ENCODE peak calls at places on chromosome X, in ten cellular contexts. One of them, this sample, is unnamed.

GRCh38 chrX:66402165-66402564 is 236.7 kb downstream of the EDA2R start:
- DNase-seq in transverse colon: no peak
- DNase-seq in IMR-90: no peak
- DNase-seq in thyroid gland: no peak
- DNase-seq in Peyer's patch: no peak
- DNase-seq in GM12878: no peak
- DNase-seq in tibial nerve: no peak
- DNase-seq in A549: no peak
- DNase-seq in uterus: no peak
- DNase-seq in NB4: no peak
- DNase-seq in this sample: no peak

GRCh38 chrX:121150217-121150616 is 102.8 kb downstream of the GLUD2 start:
- DNase-seq in transverse colon: no peak
- DNase-seq in IMR-90: no peak
- DNase-seq in thyroid gland: no peak
- DNase-seq in Peyer's patch: no peak
- DNase-seq in GM12878: no peak
- DNase-seq in tibial nerve: no peak
- DNase-seq in A549: no peak
- DNase-seq in uterus: no peak
- DNase-seq in NB4: no peak
- DNase-seq in this sample: no peak

GRCh38 chrX:38799995-38800394 is 1.3 kb upstream of the MID1IP1 start:
- DNase-seq in transverse colon: no peak
- DNase-seq in IMR-90: no peak
- DNase-seq in thyroid gland: no peak
- DNase-seq in Peyer's patch: no peak
- DNase-seq in GM12878: no peak
- DNase-seq in tibial nerve: no peak
- DNase-seq in A549: peak
- DNase-seq in uterus: no peak
- DNase-seq in NB4: peak
- DNase-seq in this sample: no peak

GRCh38 chrX:65668362-65669310 is 1.2 kb downstream of the MSN start:
- DNase-seq in transverse colon: peak
- DNase-seq in IMR-90: peak
- DNase-seq in thyroid gland: peak
- DNase-seq in Peyer's patch: peak
- DNase-seq in GM12878: peak
- DNase-seq in tibial nerve: peak
- DNase-seq in A549: peak
- DNase-seq in uterus: peak
- DNase-seq in NB4: peak
- DNase-seq in this sample: peak

GRCh38 chrX:23637187-23637586 is 30.1 kb upstream of the PRDX4 start:
- DNase-seq in transverse colon: no peak
- DNase-seq in IMR-90: no peak
- DNase-seq in thyroid gland: no peak
- DNase-seq in Peyer's patch: no peak
- DNase-seq in GM12878: no peak
- DNase-seq in tibial nerve: no peak
- DNase-seq in A549: peak
- DNase-seq in uterus: no peak
- DNase-seq in NB4: no peak
- DNase-seq in this sample: no peak

GRCh38 chrX:97527725-97528124 is 644.0 kb downstream of the RPA4 start:
- DNase-seq in transverse colon: no peak
- DNase-seq in IMR-90: no peak
- DNase-seq in thyroid gland: no peak
- DNase-seq in Peyer's patch: no peak
- DNase-seq in GM12878: no peak
- DNase-seq in tibial nerve: no peak
- DNase-seq in A549: no peak
- DNase-seq in uterus: no peak
- DNase-seq in NB4: peak
- DNase-seq in this sample: no peak

GRCh38 chrX:155048997-155049619 is 21.8 kb downstream of the CMC4 start:
- DNase-seq in transverse colon: peak
- DNase-seq in IMR-90: peak
- DNase-seq in thyroid gland: peak
- DNase-seq in Peyer's patch: no peak
- DNase-seq in GM12878: no peak
- DNase-seq in tibial nerve: no peak
- DNase-seq in A549: peak
- DNase-seq in uterus: peak
- DNase-seq in NB4: peak
- DNase-seq in this sample: no peak

GRCh38 chrX:24647257-24648058 is at the start of gene PCYT1B:
- DNase-seq in transverse colon: peak
- DNase-seq in IMR-90: peak
- DNase-seq in thyroid gland: peak
- DNase-seq in Peyer's patch: peak
- DNase-seq in GM12878: no peak
- DNase-seq in tibial nerve: peak
- DNase-seq in A549: no peak
- DNase-seq in uterus: peak
- DNase-seq in NB4: peak
- DNase-seq in this sample: peak

GRCh38 chrX:1813809-1814208 is 198.9 kb downstream of the ASMT start:
- DNase-seq in transverse colon: no peak
- DNase-seq in IMR-90: no peak
- DNase-seq in thyroid gland: no peak
- DNase-seq in Peyer's patch: no peak
- DNase-seq in GM12878: no peak
- DNase-seq in tibial nerve: no peak
- DNase-seq in A549: no peak
- DNase-seq in uterus: peak
- DNase-seq in NB4: no peak
- DNase-seq in this sample: no peak

GRCh38 chrX:40061871-40062524 is 35.8 kb downstream of the BCOR start:
- DNase-seq in transverse colon: no peak
- DNase-seq in IMR-90: no peak
- DNase-seq in thyroid gland: no peak
- DNase-seq in Peyer's patch: no peak
- DNase-seq in GM12878: no peak
- DNase-seq in tibial nerve: no peak
- DNase-seq in A549: no peak
- DNase-seq in uterus: no peak
- DNase-seq in NB4: no peak
- DNase-seq in this sample: peak

DNA sequence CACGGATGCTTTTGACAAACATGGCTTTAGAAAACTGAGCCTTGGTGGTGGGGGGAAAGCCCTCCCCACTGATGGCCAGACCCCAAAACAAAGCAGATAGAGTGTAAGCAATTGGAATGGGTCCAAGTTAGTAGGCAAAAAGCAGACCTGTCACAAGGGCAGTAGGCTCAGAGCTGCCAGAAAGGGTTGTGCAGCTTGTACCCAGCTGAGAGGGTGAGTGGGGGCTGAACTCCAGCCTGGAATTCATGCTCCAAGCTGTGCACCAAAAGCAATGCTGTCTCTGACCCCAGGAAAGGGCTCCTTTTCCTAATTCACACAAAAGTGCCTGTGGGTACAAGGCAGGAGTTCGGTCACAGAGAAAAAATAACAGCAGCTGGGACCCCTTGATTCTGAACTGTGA is 101.0 kb upstream of the TEX13D start:
- DNase-seq in transverse colon: no peak
- DNase-seq in IMR-90: no peak
- DNase-seq in thyroid gland: no peak
- DNase-seq in Peyer's patch: no peak
- DNase-seq in GM12878: no peak
- DNase-seq in tibial nerve: no peak
- DNase-seq in A549: no peak
- DNase-seq in uterus: no peak
- DNase-seq in NB4: no peak
- DNase-seq in this sample: no peak
- TF ChIP-seq CTCF in transverse colon: no peak
- TF ChIP-seq CTCF in IMR-90: no peak
- TF ChIP-seq CTCF in thyroid gland: no peak
- TF ChIP-seq CTCF in Peyer's patch: no peak
- TF ChIP-seq CTCF in GM12878: no peak
- TF ChIP-seq CTCF in tibial nerve: no peak
- TF ChIP-seq CTCF in A549: no peak
- TF ChIP-seq CTCF in uterus: no peak
- TF ChIP-seq CTCF in NB4: no peak
- TF ChIP-seq CTCF in this sample: no peak

GRCh38 chrX:153727108-153727931 is 2.7 kb downstream of the ABCD1 start:
- DNase-seq in transverse colon: peak
- DNase-seq in IMR-90: no peak
- DNase-seq in thyroid gland: peak
- DNase-seq in Peyer's patch: peak
- DNase-seq in GM12878: no peak
- DNase-seq in tibial nerve: peak
- DNase-seq in A549: no peak
- DNase-seq in uterus: no peak
- DNase-seq in NB4: peak
- DNase-seq in this sample: no peak

GRCh38 chrX:153725832-153726285 is 1.2 kb downstream of the ABCD1 start:
- DNase-seq in transverse colon: no peak
- DNase-seq in IMR-90: no peak
- DNase-seq in thyroid gland: no peak
- DNase-seq in Peyer's patch: peak
- DNase-seq in GM12878: no peak
- DNase-seq in tibial nerve: peak
- DNase-seq in A549: no peak
- DNase-seq in uterus: no peak
- DNase-seq in NB4: peak
- DNase-seq in this sample: no peak

GRCh38 chrX:153725039-153725831 is 579 bp downstream of the ABCD1 start:
- DNase-seq in transverse colon: no peak
- DNase-seq in IMR-90: no peak
- DNase-seq in thyroid gland: no peak
- DNase-seq in Peyer's patch: no peak
- DNase-seq in GM12878: no peak
- DNase-seq in tibial nerve: no peak
- DNase-seq in A549: no peak
- DNase-seq in uterus: no peak
- DNase-seq in NB4: no peak
- DNase-seq in this sample: no peak

GRCh38 chrX:153728095-153728494 is 3.4 kb downstream of the ABCD1 start:
- DNase-seq in transverse colon: no peak
- DNase-seq in IMR-90: no peak
- DNase-seq in thyroid gland: no peak
- DNase-seq in Peyer's patch: no peak
- DNase-seq in GM12878: no peak
- DNase-seq in tibial nerve: no peak
- DNase-seq in A549: no peak
- DNase-seq in uterus: no peak
- DNase-seq in NB4: no peak
- DNase-seq in this sample: no peak

GRCh38 chrX:153726286-153727107 is 1.8 kb downstream of the ABCD1 start:
- DNase-seq in transverse colon: peak
- DNase-seq in IMR-90: peak
- DNase-seq in thyroid gland: peak
- DNase-seq in Peyer's patch: peak
- DNase-seq in GM12878: peak
- DNase-seq in tibial nerve: peak
- DNase-seq in A549: no peak
- DNase-seq in uterus: peak
- DNase-seq in NB4: peak
- DNase-seq in this sample: peak
- TF ChIP-seq POLR2A in transverse colon: no peak
- TF ChIP-seq POLR2A in IMR-90: no peak
- TF ChIP-seq POLR2A in thyroid gland: no peak
- TF ChIP-seq POLR2A in Peyer's patch: no peak
- TF ChIP-seq POLR2A in GM12878: no peak
- TF ChIP-seq POLR2A in tibial nerve: no peak
- TF ChIP-seq POLR2A in A549: no peak
- TF ChIP-seq POLR2A in uterus: no peak
- TF ChIP-seq POLR2A in NB4: no peak
- TF ChIP-seq POLR2A in this sample: no peak

DNA sequence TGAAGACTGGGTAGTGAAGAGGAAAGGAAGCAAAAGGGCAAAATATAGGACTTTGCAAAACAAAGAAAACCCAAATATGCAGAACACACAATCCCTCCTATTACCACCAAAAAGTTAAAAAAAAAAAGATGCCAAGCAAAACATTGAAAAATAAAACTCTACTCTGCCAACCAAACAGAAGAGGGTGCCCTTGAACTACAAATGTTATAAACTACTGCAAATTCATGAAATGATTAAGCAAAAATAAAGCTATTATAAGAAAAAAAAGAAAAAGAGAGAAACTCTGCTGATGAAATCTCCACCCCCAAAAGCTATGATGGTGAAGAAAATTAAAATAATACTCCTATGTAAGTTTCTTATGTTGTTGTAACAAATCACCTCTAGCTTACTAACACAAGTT is 168.5 kb upstream of the STK26 start:
- DNase-seq in transverse colon: no peak
- DNase-seq in IMR-90: no peak
- DNase-seq in thyroid gland: no peak
- DNase-seq in Peyer's patch: no peak
- DNase-seq in GM12878: no peak
- DNase-seq in tibial nerve: no peak
- DNase-seq in A549: peak
- DNase-seq in uterus: no peak
- DNase-seq in NB4: peak
- DNase-seq in this sample: no peak
- TF ChIP-seq CTCF in transverse colon: no peak
- TF ChIP-seq CTCF in IMR-90: peak
- TF ChIP-seq CTCF in thyroid gland: no peak
- TF ChIP-seq CTCF in Peyer's patch: no peak
- TF ChIP-seq CTCF in GM12878: peak
- TF ChIP-seq CTCF in tibial nerve: no peak
- TF ChIP-seq CTCF in A549: peak
- TF ChIP-seq CTCF in uterus: no peak
- TF ChIP-seq CTCF in NB4: no peak
- TF ChIP-seq CTCF in this sample: no peak

GRCh38 chrX:12987340-12987739 is 12.4 kb downstream of the TMSB4X start:
- DNase-seq in transverse colon: no peak
- DNase-seq in IMR-90: no peak
- DNase-seq in thyroid gland: no peak
- DNase-seq in Peyer's patch: no peak
- DNase-seq in GM12878: no peak
- DNase-seq in tibial nerve: no peak
- DNase-seq in A549: no peak
- DNase-seq in uterus: no peak
- DNase-seq in NB4: no peak
- DNase-seq in this sample: no peak

GRCh38 chrX:12984629-12985303 is 9.9 kb downstream of the TMSB4X start:
- DNase-seq in transverse colon: peak
- DNase-seq in IMR-90: peak
- DNase-seq in thyroid gland: peak
- DNase-seq in Peyer's patch: no peak
- DNase-seq in GM12878: no peak
- DNase-seq in tibial nerve: no peak
- DNase-seq in A549: peak
- DNase-seq in uterus: peak
- DNase-seq in NB4: peak
- DNase-seq in this sample: no peak

GRCh38 chrX:12985336-12985735 is 10.4 kb downstream of the TMSB4X start:
- DNase-seq in transverse colon: no peak
- DNase-seq in IMR-90: no peak
- DNase-seq in thyroid gland: no peak
- DNase-seq in Peyer's patch: no peak
- DNase-seq in GM12878: no peak
- DNase-seq in tibial nerve: no peak
- DNase-seq in A549: no peak
- DNase-seq in uterus: no peak
- DNase-seq in NB4: no peak
- DNase-seq in this sample: no peak

GRCh38 chrX:12986886-12987285 is 12.0 kb downstream of the TMSB4X start:
- DNase-seq in transverse colon: no peak
- DNase-seq in IMR-90: no peak
- DNase-seq in thyroid gland: no peak
- DNase-seq in Peyer's patch: no peak
- DNase-seq in GM12878: no peak
- DNase-seq in tibial nerve: no peak
- DNase-seq in A549: no peak
- DNase-seq in uterus: no peak
- DNase-seq in NB4: no peak
- DNase-seq in this sample: no peak

GRCh38 chrX:12986164-12986779 is 11.4 kb downstream of the TMSB4X start:
- DNase-seq in transverse colon: no peak
- DNase-seq in IMR-90: no peak
- DNase-seq in thyroid gland: no peak
- DNase-seq in Peyer's patch: no peak
- DNase-seq in GM12878: no peak
- DNase-seq in tibial nerve: no peak
- DNase-seq in A549: no peak
- DNase-seq in uterus: no peak
- DNase-seq in NB4: no peak
- DNase-seq in this sample: no peak
- TF ChIP-seq POLR2A in transverse colon: no peak
- TF ChIP-seq POLR2A in IMR-90: no peak
- TF ChIP-seq POLR2A in thyroid gland: no peak
- TF ChIP-seq POLR2A in Peyer's patch: no peak
- TF ChIP-seq POLR2A in GM12878: no peak
- TF ChIP-seq POLR2A in tibial nerve: no peak
- TF ChIP-seq POLR2A in A549: no peak
- TF ChIP-seq POLR2A in uterus: no peak
- TF ChIP-seq POLR2A in NB4: no peak
- TF ChIP-seq POLR2A in this sample: no peak

This sample was measured in lower leg skin.